ENCODE peak calls at places on chromosomes 4 and X, in four cellular contexts. I is mucosa of descending colon, D is colonic mucosa, M is ascending aorta. R is an unnamed sample.

GRCh38 chr4:140944539-140944938 is 188.4 kb upstream of the TBC1D9 start:
- DNase-seq in I (no peak), D (no peak), M (no peak), R (no peak)

GRCh38 chrX:129831486-129831885 is 12.2 kb downstream of the ZDHHC9 start:
- DNase-seq in I (no peak), D (peak), M (no peak), R (no peak)

GRCh38 chr4:168610911-168611530 is 114.2 kb downstream of the PALLD start:
- DNase-seq in I (no peak), D (no peak), M (no peak), R (no peak)

GRCh38 chr4:127400736-127401346 is 231.9 kb upstream of the INTU start:
- DNase-seq in I (no peak), D (peak), M (no peak), R (peak)

GRCh38 chr4:5738061-5738460 is 27.1 kb downstream of the EVC start:
- DNase-seq in I (no peak), D (no peak), M (no peak), R (no peak)

GRCh38 chr4:39319678-39320077 is 46.5 kb downstream of the RFC1 start:
- DNase-seq in I (no peak), D (no peak), M (no peak), R (peak)

GRCh38 chrX:11309220-11309619 is 16.0 kb downstream of the AMELX start:
- DNase-seq in I (no peak), D (no peak), M (no peak), R (no peak)

GRCh38 chrX:115592997-115593734 is 32.2 kb downstream of the PLS3 start:
- DNase-seq in I (no peak), D (no peak), M (no peak), R (no peak)

GRCh38 chr4:184347251-184348239 is 126.8 kb downstream of the IRF2 start:
- DNase-seq in I (peak), D (peak), M (no peak), R (no peak)

GRCh38 chrX:13013353-13014110 is 30.9 kb downstream of the FAM9C start:
- DNase-seq in I (no peak), D (peak), M (no peak), R (no peak)

GRCh38 chrX:314781-315595 is 3.6 kb downstream of the GTPBP6 start:
- DNase-seq in I (peak), D (no peak), M (no peak), R (no peak)

GRCh38 chr4:28822163-28822562 is 1898.0 kb upstream of the PCDH7 start:
- DNase-seq in I (no peak), D (no peak), M (no peak), R (no peak)

GRCh38 chr4:177047070-177047850 is 254.5 kb upstream of the VEGFC start:
- DNase-seq in I (no peak), D (peak), M (no peak), R (peak)

GRCh38 chrX:114581528-114582263 is 2.2 kb upstream of the HTR2C start:
- DNase-seq in I (no peak), D (no peak), M (no peak), R (no peak)

GRCh38 chr4:73434311-73434710 is 1.7 kb upstream of the AFP start:
- DNase-seq in I (no peak), D (no peak), M (no peak), R (peak)

GRCh38 chrX:47232803-47233332 is at the start of gene USP11:
- DNase-seq in I (peak), D (no peak), M (no peak), R (no peak)

GRCh38 chrX:130120746-130121504 is 10.6 kb upstream of the ELF4 start:
- DNase-seq in I (peak), D (peak), M (no peak), R (no peak)

GRCh38 chrX:110407910-110408545 is 49.4 kb downstream of the RTL9 start:
- DNase-seq in I (no peak), D (peak), M (no peak), R (no peak)

GRCh38 chr4:87024181-87024580 is 89.4 kb downstream of the AFF1 start:
- DNase-seq in I (no peak), D (no peak), M (no peak), R (no peak)

GRCh38 chrX:122092978-122093377 is 1045.6 kb downstream of the GLUD2 start:
- DNase-seq in I (no peak), D (no peak), M (no peak), R (no peak)

GRCh38 chrX:118976599-118977340 is 2.4 kb downstream of the LONRF3 start:
- DNase-seq in I (peak), D (peak), M (no peak), R (no peak)

GRCh38 chrX:41275661-41276609 is 58.0 kb upstream of the DDX3X start:
- DNase-seq in I (peak), D (peak), M (no peak), R (no peak)

GRCh38 chrX:2679534-2680485 is 11.3 kb upstream of the CD99 start:
- DNase-seq in I (no peak), D (no peak), M (no peak), R (no peak)

GRCh38 chr4:113141901-113142346 is 92.5 kb downstream of the ANK2 start:
- DNase-seq in I (no peak), D (no peak), M (no peak), R (no peak)

GRCh38 chr4:10296730-10297129 is 160.5 kb downstream of the ZNF518B start:
- DNase-seq in I (no peak), D (no peak), M (no peak), R (peak)

GRCh38 chrX:10892605-10893225 is 218.4 kb upstream of the HCCS start:
- DNase-seq in I (no peak), D (no peak), M (no peak), R (no peak)

GRCh38 chr4:56475917-56476316 is 8.5 kb downstream of the SRP72 start:
- DNase-seq in I (no peak), D (no peak), M (no peak), R (no peak)

GRCh38 chrX:68833855-68834331 is 5.1 kb downstream of the EFNB1 start:
- DNase-seq in I (peak), D (peak), M (no peak), R (no peak)
- H3K4me3 ChIP-seq in I (no peak), D (no peak), M (no peak), R (no peak)

GRCh38 chr4:189912170-189912569 is 28.5 kb upstream of the FRG1 start:
- DNase-seq in I (no peak), D (no peak), M (no peak), R (no peak)
- TF ChIP-seq CTCF in I (no peak), D (peak), M (no peak), R (peak)

GRCh38 chrX:7117587-7117986 is 29.9 kb upstream of the STS start:
- DNase-seq in I (no peak), D (no peak), M (no peak), R (no peak)
- H3K4me3 ChIP-seq in I (no peak), D (no peak), M (no peak), R (no peak)

GRCh38 chr4:6909113-6909969 is at the start of gene TBC1D14:
- DNase-seq in I (peak), D (peak), M (peak), R (no peak)
- TF ChIP-seq CTCF in I (peak), D (no peak), M (peak), R (peak)

GRCh38 chr4:186839122-186840037 is 115.7 kb upstream of the FAT1 start:
- DNase-seq in I (no peak), D (no peak), M (no peak), R (no peak)

GRCh38 chr4:186840771-186841301 is 117.2 kb upstream of the FAT1 start:
- DNase-seq in I (no peak), D (no peak), M (no peak), R (no peak)

GRCh38 chr4:186844059-186844681 is 120.5 kb upstream of the FAT1 start:
- DNase-seq in I (peak), D (peak), M (no peak), R (no peak)

GRCh38 chr4:186838295-186838694 is 114.6 kb upstream of the FAT1 start:
- DNase-seq in I (no peak), D (no peak), M (no peak), R (no peak)

GRCh38 chr4:186840222-186840701 is 116.6 kb upstream of the FAT1 start:
- DNase-seq in I (peak), D (peak), M (no peak), R (no peak)
- H3K4me3 ChIP-seq in I (no peak), D (no peak), M (peak), R (no peak)

GRCh38 chrX:28659269-28659668 is 72.0 kb downstream of the IL1RAPL1 start:
- DNase-seq in I (no peak), D (peak), M (no peak), R (no peak)
- TF ChIP-seq CTCF in I (no peak), D (peak), M (no peak), R (peak)

GRCh38 chrX:107827852-107828251 is 2.2 kb downstream of the MID2 start:
- DNase-seq in I (no peak), D (no peak), M (no peak), R (no peak)
- H3K4me3 ChIP-seq in I (no peak), D (no peak), M (peak), R (peak)

GRCh38 chrX:38816158-38816557 is 14.9 kb downstream of the MID1IP1 start:
- DNase-seq in I (no peak), D (no peak), M (no peak), R (no peak)
- TF ChIP-seq CTCF in I (no peak), D (no peak), M (no peak), R (no peak)

R was measured in epithelial cell of proximal tubule.